ENCODE peak calls at places on chromosomes 7 and 10, in six cellular contexts. Y is coronary artery; I is mesenchymal stem cell; L is CD8-positive, alpha-beta memory T cell; J is ascending aorta; X is mucosa of descending colon. E is an unnamed sample.

GRCh38 chr7:124101173-124101768 is 68.4 kb upstream of the TMEM229A start:
- DNase-seq in Y (no peak), J (no peak), I (peak; percentile 23), L (no peak), X (no peak), E (peak; percentile 29)

GRCh38 chr7:40874756-40875155 is 740.0 kb downstream of the SUGCT start:
- DNase-seq in L (no peak), Y (no peak), J (no peak), X (no peak), I (no peak), E (no peak)

GRCh38 chr10:112184379-112184778 is 814 bp upstream of the GPAM start:
- DNase-seq in Y (no peak), L (no peak), I (no peak), J (no peak), X (no peak), E (no peak)

GRCh38 chr10:103493911-103494877 is 689 bp downstream of the NEURL1 start:
- DNase-seq in Y (no peak), X (no peak), I (no peak), J (no peak), L (peak; percentile 26), E (no peak)

GRCh38 chr10:7708832-7709231 is 5.7 kb downstream of the ITIH2 start:
- DNase-seq in L (no peak), Y (no peak), X (no peak), J (no peak), I (no peak), E (no peak)

GRCh38 chr10:62430881-62431280 is 56.7 kb downstream of the ZNF365 start:
- DNase-seq in J (no peak), I (no peak), L (no peak), X (no peak), Y (no peak), E (no peak)

GRCh38 chr10:44962870-44963738 is 3.5 kb downstream of the RASSF4 start:
- DNase-seq in J (no peak), I (peak; percentile 34), Y (no peak), L (no peak), X (peak; percentile 45), E (peak; percentile 65)

GRCh38 chr7:140638311-140638791 is 2.3 kb downstream of the DENND2A start:
- DNase-seq in I (peak; percentile 84), L (no peak), X (no peak), Y (no peak), J (peak; percentile 72), E (no peak)

GRCh38 chr7:156509216-156509615 is 131.4 kb upstream of the RNF32 start:
- DNase-seq in J (no peak), X (no peak), I (no peak), L (no peak), Y (no peak), E (no peak)

GRCh38 chr7:84113286-84113685 is 81.3 kb downstream of the SEMA3A start:
- DNase-seq in Y (no peak), J (no peak), I (no peak), X (no peak), L (no peak), E (no peak)

GRCh38 chr10:126596472-126597016 is 73.9 kb downstream of the C10orf90 start:
- DNase-seq in L (no peak), I (no peak), J (no peak), Y (no peak), X (no peak), E (no peak)

GRCh38 chr7:45677311-45677900 is 103.2 kb downstream of the ADCY1 start:
- DNase-seq in X (no peak), L (no peak), Y (peak; percentile 31), I (no peak), J (peak; percentile 24), E (no peak)

GRCh38 chr7:129830949-129831348 is 121.8 kb downstream of the UBE2H start:
- DNase-seq in L (no peak), X (no peak), J (no peak), Y (no peak), I (no peak), E (no peak)

GRCh38 chr7:99257675-99258074 is 15.0 kb upstream of the MYH16 start:
- DNase-seq in I (no peak), L (no peak), X (no peak), J (no peak), Y (no peak), E (no peak)

GRCh38 chr10:77267703-77268630 is 369.6 kb downstream of the KCNMA1 start:
- DNase-seq in Y (no peak), I (no peak), L (no peak), X (no peak), J (no peak), E (no peak)

GRCh38 chr7:94190599-94191061 is 186.5 kb upstream of the BET1 start:
- DNase-seq in Y (no peak), X (no peak), L (no peak), I (peak; percentile 95), J (no peak), E (no peak)

GRCh38 chr7:20435305-20435704 is 104.6 kb downstream of the ITGB8 start:
- DNase-seq in X (no peak), J (peak; percentile 78), I (no peak), Y (no peak), L (no peak), E (no peak)

GRCh38 chr7:80905334-80905733 is 13.5 kb downstream of the SEMA3C start:
- DNase-seq in I (no peak), X (no peak), Y (no peak), J (no peak), L (no peak), E (no peak)

GRCh38 chr7:103048833-103049232 is 25.8 kb downstream of the FBXL13 start:
- DNase-seq in L (no peak), I (peak; percentile 15), J (no peak), X (no peak), Y (no peak), E (no peak)

GRCh38 chr7:126005064-126005463 is 1075.4 kb upstream of the POT1 start:
- DNase-seq in I (no peak), L (no peak), J (no peak), X (no peak), Y (no peak), E (no peak)

GRCh38 chr7:140656548-140657515 is 15.9 kb upstream of the ADCK2 start:
- DNase-seq in L (peak; percentile 30), J (no peak), Y (no peak), I (peak; percentile 92), X (peak; percentile 74), E (peak; percentile 74)

GRCh38 chr7:120990468-120991118 is 2.1 kb downstream of the CPED1 start:
- DNase-seq in X (no peak), J (no peak), Y (no peak), I (no peak), L (no peak), E (no peak)

GRCh38 chr7:10117815-10118214 is 855.9 kb upstream of the PHF14 start:
- DNase-seq in L (no peak), J (no peak), I (no peak), X (no peak), Y (no peak), E (no peak)
- H3K4me3 ChIP-seq in L (no peak overlapping the region), J (no peak overlapping the region), I (no peak overlapping the region), X (no peak overlapping the region), Y (no peak overlapping the region), E (no peak overlapping the region)

GRCh38 chr10:11178606-11179221 is 161.0 kb downstream of the CELF2 start:
- DNase-seq in L (peak; percentile 89), J (no peak), I (peak; percentile 87), X (peak; percentile 51), Y (no peak), E (peak; percentile 96)
- H3K4me3 ChIP-seq in L (peak overlapping the region; percentile 42), J (no peak overlapping the region), I (no peak overlapping the region), X (no peak overlapping the region), Y (no peak overlapping the region), E (peak overlapping the region; percentile 75)

GRCh38 chr10:113961261-113961938 is 82.3 kb upstream of the ADRB1 start:
- DNase-seq in L (peak; percentile 80), I (no peak), X (peak; percentile 40), J (no peak), Y (no peak), E (peak; percentile 95)
- H3K4me3 ChIP-seq in L (peak overlapping the region; percentile 49), I (no peak overlapping the region), X (no peak overlapping the region), J (no peak overlapping the region), Y (no peak overlapping the region), E (peak overlapping the region; percentile 54)

DNA sequence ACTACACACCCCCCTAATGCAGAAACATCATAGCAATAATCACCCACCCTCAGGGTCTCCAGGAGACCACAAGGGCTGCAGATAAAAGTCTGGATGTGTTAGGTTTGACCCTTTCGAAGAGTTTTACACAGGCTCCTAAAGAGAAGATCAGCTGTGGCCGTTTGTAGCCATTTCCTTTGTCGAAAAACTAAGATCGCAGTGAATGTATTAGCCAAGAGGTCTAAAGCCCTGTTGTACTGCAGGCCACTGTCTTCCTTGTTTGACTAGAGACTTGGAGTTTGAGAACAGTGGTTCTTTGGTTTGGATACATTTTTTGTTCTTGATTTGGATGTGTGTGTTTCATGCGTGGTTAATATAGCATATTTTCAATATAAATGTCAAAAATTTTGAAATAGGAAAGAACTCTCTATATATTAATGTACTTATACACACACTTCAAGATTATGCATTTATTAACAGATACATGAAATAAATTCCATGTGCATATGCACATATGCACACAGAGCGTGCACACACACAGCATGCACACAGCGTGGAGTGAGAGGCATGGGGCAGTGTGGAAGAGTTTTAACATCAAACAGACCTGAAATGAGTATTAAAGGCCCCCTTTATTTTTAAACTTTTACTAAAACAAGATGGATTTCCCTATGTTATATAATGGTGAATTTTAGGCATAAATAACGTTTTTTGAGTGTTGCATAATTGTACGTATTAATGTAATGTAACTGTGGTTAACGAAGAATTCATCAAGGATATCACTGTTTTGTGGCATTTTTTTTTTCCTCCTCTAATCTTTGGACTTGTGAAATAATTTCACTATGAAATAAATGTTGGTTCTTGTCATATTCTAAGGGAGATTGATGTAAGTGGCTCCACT is 2.2 kb downstream of the IKZF1 start:
- DNase-seq in Y (no peak), I (no peak), J (no peak), L (no peak), X (no peak), E (no peak)
- H3K4me3 ChIP-seq in Y (peak overlapping the region; percentile 3), I (no peak overlapping the region), J (peak overlapping the region; percentile 62), L (peak overlapping the region; percentile 92), X (no peak overlapping the region), E (peak overlapping the region; percentile 81)

GRCh38 chr10:73999703-74000102 is 1.8 kb downstream of the VCL start:
- DNase-seq in Y (no peak), L (no peak), J (no peak), X (no peak), I (peak; percentile 32), E (no peak)
- H3K4me3 ChIP-seq in Y (peak overlapping the region; percentile 96), L (peak overlapping the region; percentile 63), J (peak overlapping the region; percentile 91), X (no peak overlapping the region), I (peak overlapping the region; percentile 99), E (no peak overlapping the region)

GRCh38 chr10:116740971-116741370 is 1.4 kb downstream of the HSPA12A start:
- DNase-seq in X (peak; percentile 36), J (no peak), Y (no peak), I (no peak), L (no peak), E (no peak)
- H3K4me3 ChIP-seq in X (no peak overlapping the region), J (peak overlapping the region; percentile 100), Y (peak overlapping the region; percentile 94), I (peak overlapping the region; percentile 82), L (no peak overlapping the region), E (no peak overlapping the region)

GRCh38 chr10:101840102-101840684 is 3.4 kb downstream of the KCNIP2 start:
- DNase-seq in X (no peak), Y (no peak), I (peak; percentile 15), J (no peak), L (no peak), E (peak; percentile 47)
- H3K4me3 ChIP-seq in X (no peak overlapping the region), Y (peak overlapping the region; percentile 46), I (peak overlapping the region; percentile 77), J (peak overlapping the region; percentile 27), L (peak overlapping the region; percentile 45), E (peak overlapping the region; percentile 62)

E was measured in GM12865.